ENCODE peak calls at places on chromosomes 3 and 15, in ten cellular contexts. D is SK-MEL-5, Z is H9, K is PC-9, Q is HL-60, L is GM12891, P is cardiac fibroblast, E is AG08395, U is B cell, J is non-pigmented ciliary epithelial cell. W is an unnamed sample.

GRCh38 chr3:138331143-138331894 is 1.7 kb upstream of the NME9 start:
- DNase-seq in K (no peak), D (peak; percentile 25), J (no peak), U (no peak), L (no peak), Z (no peak), Q (no peak), E (peak; percentile 33), P (peak; percentile 24), W (no peak)

GRCh38 chr3:194387926-194388418 is 11.1 kb downstream of the GP5 start:
- DNase-seq in Q (no peak), J (no peak), E (no peak), K (no peak), D (no peak), Z (no peak), P (no peak), L (no peak), U (no peak), W (no peak)

GRCh38 chr3:149736180-149737100 is 15.8 kb downstream of the COMMD2 start:
- DNase-seq in U (no peak), Z (no peak), D (peak; percentile 44), J (peak; percentile 36), Q (no peak), E (peak; percentile 33), L (no peak), P (peak; percentile 54), K (peak; percentile 90), W (no peak)

GRCh38 chr3:4813855-4814254 is 165.4 kb upstream of the BHLHE40 start:
- DNase-seq in U (no peak), P (no peak), K (no peak), D (no peak), J (no peak), E (no peak), Z (no peak), L (no peak), Q (no peak), W (no peak)

GRCh38 chr3:151843275-151843674 is 29.4 kb downstream of the AADAC start:
- DNase-seq in U (no peak), Z (no peak), L (no peak), D (no peak), E (no peak), P (peak; percentile 36), K (no peak), Q (no peak), J (no peak), W (no peak)

GRCh38 chr3:147921044-147921443 is 511.9 kb downstream of the ZIC1 start:
- DNase-seq in L (no peak), J (no peak), K (no peak), Q (no peak), P (peak; percentile 25), U (no peak), Z (no peak), D (no peak), E (peak; percentile 64), W (no peak)

GRCh38 chr15:64356443-64357040 is 569 bp upstream of the CSNK1G1 start:
- DNase-seq in Z (no peak), P (peak; percentile 96), U (no peak), L (no peak), K (peak; percentile 59), E (peak; percentile 68), J (peak; percentile 60), D (peak; percentile 94), Q (no peak), W (no peak)

GRCh38 chr3:40079203-40079844 is 230.2 kb upstream of the EIF1B start:
- DNase-seq in L (no peak), U (no peak), Z (no peak), J (peak; percentile 60), D (no peak), Q (no peak), E (peak; percentile 62), P (peak; percentile 72), K (no peak), W (no peak)

GRCh38 chr3:172461530-172462138 is 13.4 kb upstream of the GHSR start:
- DNase-seq in L (peak; percentile 30), E (peak; percentile 63), K (no peak), Z (no peak), J (no peak), U (peak; percentile 45), Q (no peak), D (peak; percentile 63), P (peak; percentile 46), W (no peak)

GRCh38 chr15:63042879-63043340 is 363 bp downstream of the TPM1 start:
- DNase-seq in L (peak; percentile 14), U (peak; percentile 56), J (no peak), Z (no peak), K (no peak), Q (no peak), E (no peak), D (no peak), P (no peak), W (no peak)

W was measured in suprapubic skin.